ENCODE peak calls at places on chromosomes 3 and 15, in four cellular contexts. A is Calu3, D is NCI-H524, C is fibroblast of pulmonary artery. K is an unnamed sample.

GRCh38 chr3:23113455-23114171 is 89.5 kb upstream of the UBE2E2 start:
- DNase-seq in A (no peak), C (peak), D (peak), K (peak)

GRCh38 chr3:189515916-189516531 is 115.2 kb upstream of the TP63 start:
- DNase-seq in D (no peak), A (no peak), C (no peak), K (peak)

GRCh38 chr3:99544819-99545281 is 93.5 kb upstream of the COL8A1 start:
- DNase-seq in C (peak), D (no peak), A (peak), K (peak)

GRCh38 chr3:28476194-28476593 is 127.6 kb upstream of the AZI2 start:
- DNase-seq in C (peak), A (no peak), D (peak), K (peak)

GRCh38 chr15:44092221-44092620 is 102.8 kb downstream of the FRMD5 start:
- DNase-seq in C (peak), D (no peak), A (no peak), K (peak)

GRCh38 chr15:92643849-92644815 is 11.4 kb downstream of the FAM174B start:
- DNase-seq in D (peak), A (no peak), C (no peak), K (no peak)

GRCh38 chr3:152595975-152596832 is 238.7 kb upstream of the P2RY1 start:
- DNase-seq in A (peak), D (no peak), C (peak), K (peak)

GRCh38 chr3:128277378-128278049 is 124.2 kb downstream of the EEFSEC start:
- DNase-seq in A (no peak), C (no peak), D (peak), K (no peak)

GRCh38 chr15:19973718-19974117 is 567.9 kb downstream of the GOLGA6L6 start:
- DNase-seq in D (no peak), C (no peak), A (no peak), K (no peak)

GRCh38 chr3:13658681-13659080 is 109.8 kb downstream of the FBLN2 start:
- DNase-seq in C (no peak), A (no peak), D (no peak), K (no peak)

GRCh38 chr3:71583569-71584215 is at the start of gene FOXP1:
- DNase-seq in C (peak), D (peak), A (peak), K (peak)

GRCh38 chr3:134318166-134318565 is 56.1 kb downstream of the AMOTL2 start:
- DNase-seq in A (no peak), D (no peak), C (no peak), K (no peak)

GRCh38 chr3:130918328-130918727 is 24.4 kb downstream of the ATP2C1 start:
- DNase-seq in A (no peak), C (no peak), D (no peak), K (no peak)

GRCh38 chr15:66702770-66703539 is 919 bp downstream of the SMAD6 start:
- DNase-seq in A (no peak), C (no peak), D (peak), K (peak)

GRCh38 chr15:59976480-59976879 is 27.6 kb upstream of the FOXB1 start:
- DNase-seq in D (no peak), C (no peak), A (no peak), K (no peak)

GRCh38 chr15:98401029-98401428 is 247.3 kb upstream of the IGF1R start:
- DNase-seq in D (no peak), C (no peak), A (no peak), K (no peak)

GRCh38 chr15:101170568-101171350 is 81.1 kb downstream of the CHSY1 start:
- DNase-seq in D (no peak), C (peak), A (no peak), K (peak)

GRCh38 chr15:45587861-45588170 is 637 bp downstream of the BLOC1S6 start:
- DNase-seq in D (no peak), C (no peak), A (no peak), K (no peak)

GRCh38 chr3:188006726-188007393 is 147.1 kb upstream of the LPP start:
- DNase-seq in D (peak), A (no peak), C (peak), K (no peak)

GRCh38 chr3:125090649-125091048 is 34.9 kb upstream of the HEG1 start:
- DNase-seq in A (no peak), D (no peak), C (no peak), K (no peak)

GRCh38 chr3:127304121-127304744 is 16.4 kb upstream of the PRR20G start:
- DNase-seq in C (no peak), A (peak), D (peak), K (no peak)

GRCh38 chr15:72784233-72784876 is 797 bp upstream of the ADPGK start:
- DNase-seq in C (peak), A (peak), D (peak), K (peak)

GRCh38 chr3:118960876-118961275 is 73.8 kb downstream of the IGSF11 start:
- DNase-seq in C (no peak), A (no peak), D (peak), K (peak)

K was measured in astrocyte.